ENCODE peak calls at places on chromosomes 1 and 21, in ten cellular contexts. D, M, K, P, R, W, G, Z, H and O are unnamed samples.

GRCh38 chr1:205739348-205740160 is 10.4 kb downstream of the NUCKS1 start:
- DNase-seq in D (no peak), M (no peak), K (no peak), P (no peak), R (no peak), W (peak; percentile 53), G (no peak), Z (no peak), H (peak; percentile 25), O (peak; percentile 32)

GRCh38 chr1:233113009-233113712 is 162.8 kb downstream of the NTPCR start:
- DNase-seq in D (peak; percentile 87), M (peak; percentile 26), K (peak; percentile 91), P (peak; percentile 16), R (no peak), W (peak; percentile 100), G (peak; percentile 94), Z (peak; percentile 53), H (peak; percentile 48), O (peak; percentile 99)

GRCh38 chr1:29973406-29973805 is 737.1 kb downstream of the PTPRU start:
- DNase-seq in D (no peak), M (no peak), K (peak; percentile 11), P (no peak), R (no peak), W (no peak), G (no peak), Z (no peak), H (no peak), O (no peak)

GRCh38 chr21:37412603-37413360 is 46.2 kb downstream of the DYRK1A start:
- DNase-seq in D (no peak), M (no peak), K (no peak), P (no peak), R (no peak), W (no peak), G (no peak), Z (no peak), H (no peak), O (peak; percentile 29)

GRCh38 chr21:42313501-42313969 is 1.7 kb downstream of the TFF3 start:
- DNase-seq in D (no peak), M (no peak), K (peak; percentile 70), P (no peak), R (no peak), W (no peak), G (no peak), Z (peak; percentile 82), H (peak; percentile 8), O (peak; percentile 52)

GRCh38 chr1:172394167-172394751 is 26.2 kb upstream of the C1orf105 start:
- DNase-seq in D (no peak), M (no peak), K (peak; percentile 75), P (no peak), R (no peak), W (peak; percentile 34), G (no peak), Z (no peak), H (peak; percentile 4), O (no peak)

GRCh38 chr1:28900562-28900961 is 13.8 kb upstream of the EPB41 start:
- DNase-seq in D (no peak), M (no peak), K (no peak), P (no peak), R (no peak), W (no peak), G (no peak), Z (no peak), H (no peak), O (no peak)

GRCh38 chr1:213399695-213400094 is 348.7 kb downstream of the RPS6KC1 start:
- DNase-seq in D (no peak), M (no peak), K (no peak), P (no peak), R (no peak), W (no peak), G (no peak), Z (no peak), H (peak; percentile 76), O (no peak)

GRCh38 chr1:218424528-218424927 is 79.4 kb downstream of the TGFB2 start:
- DNase-seq in D (no peak), M (no peak), K (no peak), P (no peak), R (no peak), W (no peak), G (no peak), Z (no peak), H (no peak), O (no peak)

GRCh38 chr1:200351826-200352549 is 57.8 kb downstream of the ZNF281 start:
- DNase-seq in D (no peak), M (no peak), K (no peak), P (no peak), R (no peak), W (peak; percentile 28), G (no peak), Z (no peak), H (no peak), O (peak; percentile 42)

GRCh38 chr1:234601217-234602017 is 8.6 kb downstream of the IRF2BP2 start:
- DNase-seq in D (no peak), M (no peak), K (no peak), P (no peak), R (no peak), W (peak; percentile 69), G (no peak), Z (no peak), H (peak; percentile 64), O (peak; percentile 89)

GRCh38 chr1:234603221-234604204 is 6.5 kb downstream of the IRF2BP2 start:
- DNase-seq in D (no peak), M (no peak), K (no peak), P (no peak), R (no peak), W (peak; percentile 37), G (no peak), Z (no peak), H (peak; percentile 83), O (peak; percentile 57)

GRCh38 chr1:234604393-234604725 is 5.6 kb downstream of the IRF2BP2 start:
- DNase-seq in D (no peak), M (no peak), K (no peak), P (no peak), R (no peak), W (no peak), G (no peak), Z (no peak), H (no peak), O (no peak)

GRCh38 chr1:234600418-234601216 is 9.4 kb downstream of the IRF2BP2 start:
- DNase-seq in D (no peak), M (no peak), K (peak; percentile 77), P (no peak), R (no peak), W (peak; percentile 46), G (peak; percentile 51), Z (no peak), H (peak; percentile 98), O (peak; percentile 57)

GRCh38 chr1:234602334-234603220 is 7.4 kb downstream of the IRF2BP2 start:
- DNase-seq in D (no peak), M (peak; percentile 76), K (peak; percentile 80), P (peak; percentile 52), R (no peak), W (peak; percentile 95), G (peak; percentile 88), Z (no peak), H (peak; percentile 95), O (peak; percentile 90)
- TF ChIP-seq POLR2A in D (peak; percentile 41), M (peak; percentile 63), K (peak; percentile 88), P (peak; percentile 72), R (no peak), W (no peak), G (no peak), Z (peak; percentile 31), H (no peak), O (peak; percentile 75)

GRCh38 chr1:44681905-44682900 is 7.7 kb downstream of the ARMH1 start:
- DNase-seq in D (no peak), M (no peak), K (no peak), P (no peak), R (peak; percentile 43), W (no peak), G (no peak), Z (no peak), H (peak; percentile 89), O (peak; percentile 35)
- TF ChIP-seq POLR2A in D (no peak), M (no peak), K (no peak), P (no peak), R (no peak), W (no peak), G (no peak), Z (no peak), H (peak; percentile 24), O (no peak)

GRCh38 chr1:181023265-181024057 is 791 bp upstream of the STX6 start:
- DNase-seq in D (no peak), M (no peak), K (peak; percentile 60), P (peak; percentile 18), R (no peak), W (no peak), G (no peak), Z (no peak), H (no peak), O (no peak)

GRCh38 chr1:181016563-181016962 is 6.1 kb downstream of the STX6 start:
- DNase-seq in D (no peak), M (no peak), K (no peak), P (no peak), R (no peak), W (no peak), G (no peak), Z (no peak), H (no peak), O (no peak)

GRCh38 chr1:181018901-181019681 is 3.6 kb downstream of the STX6 start:
- DNase-seq in D (no peak), M (no peak), K (no peak), P (no peak), R (no peak), W (no peak), G (no peak), Z (no peak), H (no peak), O (no peak)

GRCh38 chr1:181021155-181021554 is 1.5 kb downstream of the STX6 start:
- DNase-seq in D (no peak), M (no peak), K (no peak), P (no peak), R (no peak), W (no peak), G (no peak), Z (no peak), H (no peak), O (no peak)

DNA sequence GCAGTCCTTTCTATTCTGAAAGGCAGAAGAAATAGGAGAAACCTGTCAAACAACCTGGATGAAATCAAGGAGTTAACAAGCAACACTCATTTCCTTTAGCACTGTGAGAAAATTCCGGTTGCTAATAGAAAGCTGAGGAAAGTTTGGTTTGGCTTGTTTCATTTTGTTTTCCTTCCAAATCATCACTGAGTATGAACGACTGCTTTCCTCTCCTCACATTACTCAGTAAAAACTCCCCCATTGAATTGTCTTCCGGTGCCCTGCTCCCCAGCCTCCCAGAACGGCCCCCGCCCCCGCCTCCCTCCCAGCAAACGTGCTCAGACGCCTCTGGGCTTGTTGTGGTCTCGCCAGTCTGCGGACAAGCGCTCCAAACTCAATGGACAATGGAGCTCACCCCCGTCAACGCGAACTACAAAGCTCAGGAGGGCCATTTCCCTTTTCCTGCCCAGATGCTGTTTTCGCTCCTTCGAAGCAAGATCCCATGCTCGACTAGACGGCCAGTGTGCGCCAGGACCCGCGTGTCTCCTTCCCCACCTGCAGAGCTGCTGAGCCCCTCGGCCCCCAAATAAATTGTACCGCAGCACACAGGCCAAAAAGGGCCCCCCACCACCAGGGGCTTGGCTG is 747 bp downstream of the STX6 start:
- DNase-seq in D (peak; percentile 75), M (peak; percentile 70), K (peak; percentile 80), P (peak; percentile 48), R (peak; percentile 60), W (peak; percentile 39), G (no peak), Z (peak; percentile 69), H (peak; percentile 47), O (peak; percentile 87)
- TF ChIP-seq POLR2A in D (no peak), M (peak; percentile 24), K (no peak), P (no peak), R (no peak), W (no peak), G (no peak), Z (no peak), H (peak; percentile 43), O (peak; percentile 50)

GRCh38 chr1:160625321-160625720 is 21.5 kb downstream of the SLAMF1 start:
- DNase-seq in D (no peak), M (no peak), K (no peak), P (no peak), R (no peak), W (no peak), G (no peak), Z (no peak), H (no peak), O (no peak)
- TF ChIP-seq POLR2A in D (no peak), M (no peak), K (no peak), P (no peak), R (no peak), W (no peak), G (no peak), Z (no peak), H (no peak), O (no peak)